ENCODE peak calls at places on chromosomes 6 and 20, in six cellular contexts. N, V, T, U, K and J are unnamed samples.
A peak's percentile ranks its signal among the peaks of the same experiment; 100 is the strongest.

GRCh38 chr6:35449287-35449881 is 2.8 kb upstream of the FANCE start:
- DNase-seq in T (no peak), U (no peak), N (peak; percentile 78), V (peak; percentile 93), K (no peak), J (peak; percentile 41)

GRCh38 chr20:32847964-32848363 is 10.8 kb upstream of the EFCAB8 start:
- DNase-seq in T (no peak), U (no peak), V (no peak), K (no peak), N (no peak), J (no peak)

GRCh38 chr20:61599061-61599930 is 347.2 kb downstream of the CDH4 start:
- DNase-seq in U (no peak), T (no peak), V (peak; percentile 64), K (no peak), N (no peak), J (no peak)

GRCh38 chr6:169428532-169428931 is 174.9 kb upstream of the THBS2 start:
- DNase-seq in K (no peak), V (no peak), T (no peak), N (peak; percentile 23), U (peak; percentile 55), J (no peak)

GRCh38 chr20:37316116-37316774 is 26.8 kb downstream of the MANBAL start:
- DNase-seq in T (no peak), U (no peak), V (no peak), N (no peak), K (no peak), J (peak; percentile 70)

GRCh38 chr6:122758927-122759334 is 20.6 kb upstream of the FABP7 start:
- DNase-seq in V (no peak), N (no peak), T (no peak), U (no peak), K (no peak), J (no peak)

GRCh38 chr6:107115695-107116327 is 496 bp upstream of the BEND3 start:
- DNase-seq in K (peak; percentile 78), U (no peak), N (no peak), V (peak; percentile 81), T (peak; percentile 39), J (no peak)

GRCh38 chr20:52130406-52130805 is 61.2 kb downstream of the ZFP64 start:
- DNase-seq in N (peak; percentile 55), V (no peak), T (no peak), K (no peak), U (no peak), J (no peak)

GRCh38 chr20:37007898-37008649 is 56.6 kb upstream of the SAMHD1 start:
- DNase-seq in K (no peak), T (no peak), U (no peak), N (peak; percentile 61), V (no peak), J (no peak)

GRCh38 chr20:57080796-57081195 is 185.6 kb downstream of the BMP7 start:
- DNase-seq in T (no peak), K (no peak), U (no peak), V (no peak), N (no peak), J (no peak)

GRCh38 chr20:10540636-10541493 is 105.8 kb downstream of the SLX4IP start:
- DNase-seq in T (no peak), U (no peak), V (no peak), K (no peak), N (peak; percentile 91), J (no peak)

GRCh38 chr20:12698817-12699216 is 310.0 kb upstream of the SPTLC3 start:
- DNase-seq in U (no peak), K (no peak), V (no peak), N (no peak), T (no peak), J (no peak)

GRCh38 chr6:20712011-20712410 is 177.8 kb downstream of the CDKAL1 start:
- DNase-seq in N (peak; percentile 29), T (no peak), K (no peak), V (no peak), U (no peak), J (no peak)

GRCh38 chr6:137926207-137926731 is 59.2 kb downstream of the TNFAIP3 start:
- DNase-seq in U (no peak), N (peak; percentile 71), V (peak; percentile 87), T (no peak), K (no peak), J (no peak)

GRCh38 chr20:324177-325042 is 942 bp upstream of the SOX12 start:
- DNase-seq in T (peak; percentile 94), K (peak; percentile 98), U (peak; percentile 87), V (peak; percentile 96), N (peak; percentile 84), J (peak; percentile 59)

GRCh38 chr20:64109831-64110391 is 2.5 kb upstream of the NPBWR2 start:
- DNase-seq in T (no peak), V (peak; percentile 0), K (peak; percentile 63), N (no peak), U (no peak), J (no peak)

GRCh38 chr20:63829943-63830820 is 882 bp downstream of the ZBTB46 start:
- DNase-seq in T (no peak), K (no peak), U (peak; percentile 37), V (peak; percentile 61), N (no peak), J (no peak)

GRCh38 chr6:73152998-73153757 is 72.1 kb downstream of the KHDC1L start:
- DNase-seq in U (no peak), V (no peak), K (no peak), N (peak; percentile 7), T (no peak), J (no peak)

GRCh38 chr6:161110380-161110779 is 118.8 kb downstream of the MAP3K4 start:
- DNase-seq in V (no peak), K (no peak), N (no peak), T (no peak), U (no peak), J (no peak)

GRCh38 chr6:161107779-161108380 is 116.3 kb downstream of the MAP3K4 start:
- DNase-seq in K (no peak), U (no peak), V (no peak), T (no peak), N (no peak), J (no peak)

GRCh38 chr6:161108886-161109285 is 117.3 kb downstream of the MAP3K4 start:
- DNase-seq in T (no peak), N (no peak), K (no peak), V (no peak), U (no peak), J (no peak)

GRCh38 chr6:161109366-161109765 is 117.8 kb downstream of the MAP3K4 start:
- DNase-seq in V (no peak), T (no peak), N (no peak), K (no peak), U (no peak), J (no peak)

DNA sequence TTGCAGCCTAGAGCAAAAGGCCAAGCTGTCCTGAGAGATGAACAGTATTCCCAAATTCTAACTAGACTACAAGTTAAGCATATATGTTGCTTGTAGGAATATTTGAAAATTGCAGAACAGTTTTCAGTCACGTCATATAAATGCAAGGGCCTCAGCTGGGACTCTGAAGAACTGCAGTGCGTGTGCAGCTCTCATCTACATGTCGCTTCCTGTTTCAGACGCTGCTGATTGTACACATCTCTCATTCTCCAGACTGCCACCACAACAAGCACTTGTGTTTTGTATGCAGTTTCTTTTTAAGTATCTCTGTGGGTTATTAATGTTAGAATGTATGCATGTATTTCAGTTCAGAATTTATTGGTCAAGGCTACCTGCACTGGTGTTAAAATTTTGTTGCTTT is 119.7 kb downstream of the MAP3K4 start:
- DNase-seq in U (no peak), T (no peak), N (no peak), V (no peak), K (no peak), J (no peak)
- TF ChIP-seq CTCF in U (no peak), T (no peak), N (no peak), V (no peak), K (no peak), J (no peak)

GRCh38 chr6:129099696-129100095 is 216.8 kb downstream of the LAMA2 start:
- DNase-seq in T (no peak), K (no peak), U (no peak), N (no peak), V (no peak), J (no peak)

GRCh38 chr6:129100164-129100563 is 217.2 kb downstream of the LAMA2 start:
- DNase-seq in V (no peak), K (no peak), U (no peak), T (no peak), N (no peak), J (no peak)

GRCh38 chr6:129094147-129094546 is 211.2 kb downstream of the LAMA2 start:
- DNase-seq in V (no peak), K (no peak), T (no peak), U (no peak), N (peak; percentile 17), J (no peak)

GRCh38 chr6:129098061-129098553 is 215.2 kb downstream of the LAMA2 start:
- DNase-seq in N (no peak), T (no peak), V (no peak), K (no peak), U (no peak), J (no peak)

DNA sequence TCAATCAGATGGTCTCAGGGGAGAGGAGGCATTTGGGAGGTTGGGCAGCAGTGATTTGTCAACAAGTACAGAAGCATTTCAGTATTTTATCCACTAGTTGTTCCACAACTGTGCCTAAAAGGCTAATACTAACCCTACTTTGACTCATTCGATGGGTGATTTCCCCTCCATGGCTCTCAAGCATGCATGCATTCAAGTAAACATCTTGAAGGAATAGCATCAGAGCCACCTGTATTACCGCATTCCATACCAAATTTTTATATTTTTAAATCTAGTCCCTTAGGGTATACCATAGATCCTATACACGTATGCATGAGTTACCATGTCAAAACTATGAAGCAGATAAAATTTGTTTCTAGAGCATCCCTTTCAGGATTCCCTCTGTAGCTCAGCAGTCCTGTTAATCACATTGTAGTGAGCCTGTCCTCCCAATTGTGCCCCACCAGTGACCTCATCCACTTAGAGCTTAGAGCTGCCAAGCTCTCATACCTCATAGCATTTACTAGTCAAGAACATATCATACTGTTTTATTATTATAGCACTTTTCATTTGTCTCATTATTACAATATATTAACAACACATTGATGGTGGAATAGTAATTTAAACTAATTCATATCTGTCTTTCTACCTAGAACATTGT is 213.8 kb downstream of the LAMA2 start:
- DNase-seq in K (no peak), T (no peak), U (no peak), N (no peak), V (no peak), J (no peak)
- H3K4me3 ChIP-seq in K (no peak overlapping the region), T (no peak overlapping the region), U (no peak overlapping the region), N (no peak overlapping the region), V (no peak overlapping the region), J (no peak overlapping the region)

GRCh38 chr6:133945158-133945557 is 7.9 kb upstream of the TBPL1 start:
- DNase-seq in K (no peak), T (no peak), V (peak; percentile 48), N (peak; percentile 21), U (no peak), J (no peak)
- TF ChIP-seq CTCF in K (no peak), T (no peak), V (no peak), N (no peak), U (no peak), J (peak; percentile 14)

GRCh38 chr6:106085984-106086832 is at the start of gene PRDM1:
- DNase-seq in T (peak; percentile 90), K (peak; percentile 95), V (peak; percentile 89), U (peak; percentile 82), N (peak; percentile 47), J (peak; percentile 92)

GRCh38 chr6:106084973-106085686 is 1.0 kb upstream of the PRDM1 start:
- DNase-seq in K (no peak), N (peak; percentile 31), U (no peak), T (no peak), V (peak; percentile 39), J (no peak)

GRCh38 chr6:106083618-106084017 is 2.5 kb upstream of the PRDM1 start:
- DNase-seq in K (no peak), T (no peak), U (no peak), N (no peak), V (no peak), J (no peak)

GRCh38 chr6:106084106-106084963 is 1.8 kb upstream of the PRDM1 start:
- DNase-seq in T (no peak), K (no peak), N (peak; percentile 69), U (peak; percentile 67), V (peak; percentile 84), J (peak; percentile 82)

GRCh38 chr6:106085687-106085983 is 501 bp upstream of the PRDM1 start:
- DNase-seq in K (no peak), U (no peak), V (peak; percentile 26), T (no peak), N (no peak), J (no peak)
- H3K4me3 ChIP-seq in K (peak overlapping the region; percentile 51), U (peak overlapping the region; percentile 29), V (peak overlapping the region; percentile 54), T (peak overlapping the region; percentile 3), N (peak overlapping the region; percentile 56), J (peak overlapping the region; percentile 84)